ENCODE peak calls at places on chromosomes 16 and 17, in six cellular contexts. Q, K, G, D, J and T are unnamed samples.

GRCh38 chr17:43840814-43841213 is 6.2 kb upstream of the CD300LG start:
- DNase-seq in Q (no peak), K (peak; percentile 67), G (no peak), D (peak; percentile 16), J (no peak), T (no peak)

GRCh38 chr16:10189861-10190390 is 7.7 kb upstream of the GRIN2A start:
- DNase-seq in Q (no peak), K (no peak), G (no peak), D (no peak), J (no peak), T (no peak)

GRCh38 chr17:17679243-17679642 is 2.0 kb upstream of the RAI1 start:
- DNase-seq in Q (no peak), K (no peak), G (no peak), D (no peak), J (no peak), T (no peak)

GRCh38 chr16:789451-789850 is 1.0 kb downstream of the CHTF18 start:
- DNase-seq in Q (no peak), K (no peak), G (no peak), D (no peak), J (no peak), T (no peak)

GRCh38 chr16:23587726-23588125 is 8.4 kb downstream of the NDUFAB1 start:
- DNase-seq in Q (no peak), K (no peak), G (no peak), D (peak; percentile 96), J (no peak), T (no peak)

GRCh38 chr17:76812248-76812647 is 56.0 kb upstream of the MGAT5B start:
- DNase-seq in Q (no peak), K (no peak), G (no peak), D (no peak), J (no peak), T (no peak)

GRCh38 chr16:89176147-89176690 is 4.7 kb downstream of the CDH15 start:
- DNase-seq in Q (no peak), K (no peak), G (no peak), D (no peak), J (no peak), T (no peak)

GRCh38 chr16:70702624-70703023 is 16.8 kb upstream of the MTSS2 start:
- DNase-seq in Q (no peak), K (no peak), G (no peak), D (no peak), J (no peak), T (no peak)

GRCh38 chr17:17723354-17724261 is 42.4 kb downstream of the RAI1 start:
- DNase-seq in Q (no peak), K (no peak), G (no peak), D (peak; percentile 90), J (no peak), T (no peak)

GRCh38 chr17:50768348-50768761 is 1.0 kb upstream of the ANKRD40CL start:
- DNase-seq in Q (peak; percentile 71), K (peak; percentile 86), G (no peak), D (no peak), J (no peak), T (no peak)

GRCh38 chr16:82067810-82068325 is 32.8 kb downstream of the HSD17B2 start:
- DNase-seq in Q (no peak), K (no peak), G (no peak), D (no peak), J (no peak), T (no peak)

GRCh38 chr16:85086347-85087291 is 25.7 kb downstream of the CIBAR2 start:
- DNase-seq in Q (peak; percentile 59), K (peak; percentile 70), G (peak; percentile 83), D (peak; percentile 46), J (peak; percentile 44), T (peak; percentile 90)

GRCh38 chr17:74332763-74333220 is 6.8 kb downstream of the KIF19 start:
- DNase-seq in Q (no peak), K (no peak), G (no peak), D (no peak), J (no peak), T (no peak)

GRCh38 chr17:32528825-32529224 is 42.0 kb downstream of the CDK5R1 start:
- DNase-seq in Q (no peak), K (no peak), G (no peak), D (no peak), J (no peak), T (no peak)

GRCh38 chr16:71796501-71796900 is 12.1 kb downstream of the AP1G1 start:
- DNase-seq in Q (no peak), K (no peak), G (no peak), D (no peak), J (no peak), T (no peak)

GRCh38 chr16:78220571-78220970 is 121.1 kb downstream of the WWOX start:
- DNase-seq in Q (no peak), K (no peak), G (no peak), D (no peak), J (no peak), T (no peak)

GRCh38 chr17:37710344-37710886 is 34.4 kb downstream of the HNF1B start:
- DNase-seq in Q (peak; percentile 70), K (peak; percentile 87), G (no peak), D (peak; percentile 62), J (peak; percentile 58), T (no peak)

GRCh38 chr17:19410875-19411291 is at the start of gene RNF112:
- DNase-seq in Q (no peak), K (no peak), G (no peak), D (peak; percentile 56), J (no peak), T (no peak)

GRCh38 chr16:47043200-47043599 is 69.7 kb upstream of the DNAJA2 start:
- DNase-seq in Q (no peak), K (no peak), G (no peak), D (no peak), J (no peak), T (no peak)

GRCh38 chr17:58643147-58643546 is 48.7 kb downstream of the TEX14 start:
- DNase-seq in Q (no peak), K (peak; percentile 57), G (no peak), D (peak; percentile 86), J (no peak), T (peak; percentile 76)

GRCh38 chr17:75808905-75809621 is 24.5 kb downstream of the UNK start:
- DNase-seq in Q (no peak), K (no peak), G (peak; percentile 88), D (peak; percentile 37), J (no peak), T (no peak)

GRCh38 chr16:86286991-86287640 is 223.2 kb upstream of the FOXF1 start:
- DNase-seq in Q (no peak), K (no peak), G (no peak), D (no peak), J (peak; percentile 33), T (no peak)

GRCh38 chr17:56486732-56487131 is 106.8 kb upstream of the NOG start:
- DNase-seq in Q (no peak), K (no peak), G (no peak), D (no peak), J (no peak), T (no peak)

GRCh38 chr17:40499551-40500189 is 1.8 kb downstream of the TNS4 start:
- DNase-seq in Q (peak; percentile 84), K (peak; percentile 88), G (peak; percentile 97), D (peak; percentile 60), J (no peak), T (peak; percentile 53)

GRCh38 chr17:40497704-40498103 is 3.7 kb downstream of the TNS4 start:
- DNase-seq in Q (no peak), K (peak; percentile 63), G (no peak), D (peak; percentile 61), J (no peak), T (no peak)

GRCh38 chr17:40500190-40500589 is 1.2 kb downstream of the TNS4 start:
- DNase-seq in Q (no peak), K (no peak), G (no peak), D (no peak), J (no peak), T (no peak)

GRCh38 chr17:40496634-40497420 is 4.6 kb downstream of the TNS4 start:
- DNase-seq in Q (no peak), K (no peak), G (no peak), D (no peak), J (no peak), T (no peak)

DNA sequence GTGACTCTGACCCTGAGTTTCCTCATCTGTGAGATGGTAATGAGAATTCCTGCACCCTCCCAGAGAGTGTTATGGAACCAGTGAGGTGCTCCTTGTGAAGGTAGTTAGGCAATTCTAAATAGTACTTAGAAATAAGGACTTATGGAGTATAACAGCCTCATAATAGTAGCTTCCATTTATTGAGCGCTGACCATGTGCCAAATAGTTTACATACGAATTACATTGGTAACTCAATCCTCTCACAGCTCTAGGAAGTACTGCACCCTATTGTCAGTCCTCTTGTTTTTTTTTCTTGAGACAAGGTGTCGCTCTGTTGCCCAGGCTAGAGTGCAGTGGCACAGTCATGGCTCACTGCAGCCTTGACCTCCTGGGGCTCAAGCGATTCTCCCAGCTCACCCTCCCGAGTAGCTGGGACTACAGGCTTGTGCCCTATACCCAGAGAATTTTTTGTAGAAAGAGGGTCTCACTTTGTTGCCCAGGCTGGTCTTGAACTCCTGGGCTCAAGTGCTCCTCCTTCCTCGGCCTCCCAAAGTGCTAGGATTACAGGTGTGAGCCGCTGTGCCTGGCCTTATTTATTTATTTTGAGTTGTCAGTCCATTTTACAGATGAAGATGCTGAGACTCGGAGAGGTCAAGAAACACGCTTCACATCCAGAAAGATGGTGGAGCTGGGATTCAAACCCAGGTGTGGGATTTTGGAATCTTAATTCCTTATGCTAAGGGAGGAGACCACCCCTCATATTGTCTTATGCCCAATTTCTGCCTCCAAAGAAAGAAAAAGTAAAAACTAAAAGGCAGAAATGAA is 2.9 kb downstream of the TNS4 start:
- DNase-seq in Q (no peak), K (no peak), G (no peak), D (no peak), J (no peak), T (no peak)
- TF ChIP-seq POLR2A in Q (no peak), K (no peak), G (no peak), D (no peak), J (no peak), T (no peak)

GRCh38 chr17:42107597-42108576 is 4.6 kb downstream of the DHX58 start:
- DNase-seq in Q (peak; percentile 73), K (peak; percentile 76), G (peak; percentile 84), D (peak; percentile 32), J (peak; percentile 84), T (peak; percentile 69)
- TF ChIP-seq POLR2A in Q (no peak), K (no peak), G (no peak), D (no peak), J (peak; percentile 47), T (no peak)

GRCh38 chr17:61848247-61848646 is 15.1 kb downstream of the BRIP1 start:
- DNase-seq in Q (no peak), K (no peak), G (no peak), D (no peak), J (no peak), T (no peak)
- TF ChIP-seq POLR2A in Q (no peak), K (no peak), G (no peak), D (no peak), J (no peak), T (no peak)

DNA sequence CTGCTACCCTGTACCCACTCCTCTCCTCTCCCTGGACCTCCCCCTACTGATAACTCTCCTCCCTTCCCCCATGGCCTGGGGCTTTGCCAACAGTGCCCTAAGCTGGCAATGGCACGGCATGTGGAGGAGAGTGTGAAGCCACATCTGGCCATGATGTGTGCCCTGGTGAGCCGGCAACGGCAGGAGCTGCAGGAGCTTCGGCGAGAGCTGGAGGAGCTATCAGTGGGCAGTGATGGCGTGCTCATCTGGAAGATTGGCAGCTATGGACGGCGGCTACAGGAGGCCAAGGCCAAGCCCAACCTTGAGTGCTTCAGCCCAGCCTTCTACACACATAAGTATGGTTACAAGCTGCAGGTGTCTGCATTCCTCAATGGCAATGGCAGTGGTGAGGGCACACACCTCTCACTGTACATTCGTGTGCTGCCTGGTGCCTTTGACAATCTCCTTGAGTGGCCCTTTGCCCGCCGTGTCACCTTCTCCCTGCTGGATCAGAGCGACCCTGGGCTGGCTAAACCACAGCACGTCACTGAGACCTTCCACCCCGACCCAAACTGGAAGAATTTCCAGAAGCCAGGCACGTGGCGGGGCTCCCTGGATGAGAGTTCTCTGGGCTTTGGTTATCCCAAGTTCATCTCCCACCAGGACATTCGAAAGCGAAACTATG is 5.2 kb downstream of the TRAF4 start:
- DNase-seq in Q (no peak), K (peak; percentile 41), G (no peak), D (no peak), J (no peak), T (no peak)
- TF ChIP-seq POLR2A in Q (no peak), K (no peak), G (no peak), D (no peak), J (peak; percentile 34), T (no peak)